ENCODE peak calls at places on chromosomes 5 and 9, in seven cellular contexts. M, J, L, C, E, O and G are unnamed samples. For H3K27me3, the result is how much of the 10 kb centered on the place peaks cover.

GRCh38 chr9:81492710-81493447 is 196.5 kb downstream of the TLE1 start:
- DNase-seq in M (peak), J (no peak), L (no peak), C (peak), E (no peak), O (peak), G (peak)

GRCh38 chr5:149761461-149761860 is 31.4 kb downstream of the PPARGC1B start:
- DNase-seq in M (no peak), J (no peak), L (no peak), C (no peak), E (no peak), O (no peak), G (no peak)

GRCh38 chr5:177290816-177291596 is 12.5 kb downstream of the RAB24 start:
- DNase-seq in M (no peak), J (no peak), L (peak), C (no peak), E (no peak), O (no peak), G (no peak)

GRCh38 chr5:116371935-116372334 is 202.7 kb downstream of the SEMA6A start:
- DNase-seq in M (no peak), J (no peak), L (no peak), C (no peak), E (no peak), O (no peak), G (no peak)

GRCh38 chr5:30879887-30880286 is 313.6 kb upstream of the CDH6 start:
- DNase-seq in M (no peak), J (no peak), L (no peak), C (no peak), E (no peak), O (no peak), G (no peak)

GRCh38 chr5:31361906-31362900 is 168.7 kb downstream of the CDH6 start:
- DNase-seq in M (no peak), J (peak), L (no peak), C (peak), E (no peak), O (no peak), G (peak)

GRCh38 chr5:61631438-61631941 is 299.4 kb downstream of the ZSWIM6 start:
- DNase-seq in M (no peak), J (peak), L (no peak), C (peak), E (no peak), O (no peak), G (peak)

GRCh38 chr5:157965989-157966388 is 107.0 kb upstream of the CLINT1 start:
- DNase-seq in M (no peak), J (peak), L (no peak), C (no peak), E (no peak), O (no peak), G (no peak)

GRCh38 chr9:134408389-134408788 is 82.1 kb downstream of the RXRA start:
- DNase-seq in M (no peak), J (no peak), L (no peak), C (no peak), E (no peak), O (no peak), G (no peak)

GRCh38 chr9:133982971-133983720 is 9.0 kb downstream of the VAV2 start:
- DNase-seq in M (no peak), J (no peak), L (no peak), C (no peak), E (no peak), O (no peak), G (no peak)

GRCh38 chr9:105973811-105974407 is 279.6 kb downstream of the TMEM38B start:
- DNase-seq in M (no peak), J (peak), L (no peak), C (peak), E (no peak), O (no peak), G (peak)

DNA sequence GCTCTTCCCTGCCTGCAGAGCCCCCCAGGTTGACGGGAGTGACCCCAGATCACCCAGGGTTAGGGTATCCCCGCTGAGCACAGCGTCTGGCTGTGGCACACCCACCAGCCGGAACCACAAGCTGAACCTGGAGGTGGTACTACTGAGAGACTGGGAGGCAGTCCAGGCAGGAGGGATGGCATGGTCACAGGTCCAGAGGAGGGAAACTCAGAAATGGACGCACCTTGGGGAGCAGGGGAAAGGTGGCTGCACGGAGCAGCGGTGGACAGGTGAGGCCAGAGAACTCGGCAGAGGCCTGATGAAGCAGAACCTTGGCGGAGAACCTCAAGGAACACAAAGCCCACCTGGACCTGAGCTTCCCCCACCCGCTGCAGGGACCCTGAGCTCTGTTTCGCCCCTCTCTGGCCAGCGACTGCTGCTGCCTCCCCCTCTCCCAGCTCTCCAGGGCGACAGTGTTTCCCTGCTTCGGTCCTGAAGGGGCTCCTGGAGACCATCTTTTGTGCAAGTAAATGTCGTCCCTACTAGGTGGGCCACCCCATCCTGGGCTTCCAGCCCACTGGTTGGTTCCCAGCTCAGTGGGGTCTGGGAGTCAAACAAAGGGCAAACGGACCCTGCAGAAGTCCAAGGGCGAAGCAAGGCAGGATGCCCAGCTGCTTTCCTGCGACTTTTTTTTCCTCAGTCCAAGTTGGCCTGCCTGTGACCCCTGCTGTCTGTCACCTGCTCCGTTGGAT is 845 bp downstream of the ADGRD2 start:
- DNase-seq in M (no peak), J (no peak), L (no peak), C (no peak), E (no peak), O (no peak), G (no peak)
- H3K27me3 ChIP-seq in M (half or more), J (under half), L (under half), C (under half), E (under half), O (under half), G (under half)

GRCh38 chr5:181039471-181039870 is 595 bp upstream of the BTNL9 start:
- DNase-seq in M (no peak), J (no peak), L (no peak), C (no peak), E (no peak), O (no peak), G (no peak)
- H3K4me3 ChIP-seq in M (no peak), J (no peak), L (no peak), C (no peak), E (no peak), O (no peak), G (no peak)

GRCh38 chr5:65624025-65624569 is at the start of gene TRIM23:
- DNase-seq in M (peak), J (peak), L (peak), C (peak), E (peak), O (peak), G (peak)
- H3K27me3 ChIP-seq in M (under half), J (under half), L (under half), C (under half), E (under half), O (under half), G (under half)

DNA sequence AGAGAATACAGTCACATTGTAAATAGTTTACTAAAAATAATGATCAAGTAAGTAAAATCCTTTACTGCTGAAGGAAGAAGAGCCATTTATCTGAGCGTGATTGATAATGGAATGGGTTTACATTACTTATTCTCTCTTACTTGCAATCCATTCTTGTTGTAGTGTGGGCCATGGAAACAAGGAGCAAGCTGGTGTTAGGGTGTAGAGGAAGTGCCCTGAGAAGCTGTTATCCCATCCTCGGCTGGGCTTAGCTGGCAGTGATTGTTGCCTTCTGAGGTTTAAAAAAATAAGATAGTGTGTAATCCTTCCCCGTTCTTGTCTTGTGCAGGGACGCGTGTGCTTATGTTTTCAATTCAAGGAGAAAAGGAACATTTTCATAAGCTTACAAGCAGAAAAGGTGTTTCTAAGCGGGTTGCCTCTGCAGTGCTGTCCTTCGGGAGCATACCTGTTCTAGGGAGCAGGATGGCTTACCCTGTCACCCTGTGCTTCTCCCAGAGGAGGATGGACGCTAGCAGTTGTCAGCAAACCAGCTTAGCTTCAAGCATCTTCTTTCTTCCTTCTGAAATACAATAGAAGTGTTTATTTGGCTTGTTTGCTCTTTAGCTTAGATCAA is 188.3 kb downstream of the ARHGEF28 start:
- DNase-seq in M (no peak), J (no peak), L (no peak), C (no peak), E (no peak), O (no peak), G (no peak)
- H3K4me3 ChIP-seq in M (peak), J (no peak), L (no peak), C (no peak), E (peak), O (no peak), G (no peak)

GRCh38 chr9:136663311-136663679 is 579 bp downstream of the EGFL7 start:
- DNase-seq in M (no peak), J (no peak), L (no peak), C (no peak), E (no peak), O (no peak), G (no peak)

GRCh38 chr9:136662326-136662655 is 425 bp upstream of the EGFL7 start:
- DNase-seq in M (no peak), J (no peak), L (no peak), C (no peak), E (no peak), O (no peak), G (no peak)

GRCh38 chr9:136661641-136662325 is 933 bp upstream of the EGFL7 start:
- DNase-seq in M (no peak), J (no peak), L (no peak), C (no peak), E (no peak), O (no peak), G (no peak)

GRCh38 chr9:136664000-136664798 is 1.5 kb downstream of the EGFL7 start:
- DNase-seq in M (no peak), J (no peak), L (no peak), C (no peak), E (no peak), O (no peak), G (no peak)

GRCh38 chr9:136662656-136663310 is at the start of gene EGFL7:
- DNase-seq in M (no peak), J (no peak), L (no peak), C (no peak), E (peak), O (no peak), G (no peak)
- H3K27me3 ChIP-seq in M (under half), J (under half), L (under half), C (under half), E (under half), O (under half), G (under half)

GRCh38 chr9:97038551-97038908 is 412 bp downstream of the CTSV start:
- DNase-seq in M (no peak), J (no peak), L (no peak), C (no peak), E (no peak), O (no peak), G (no peak)
- H3K4me3 ChIP-seq in M (peak), J (peak), L (peak), C (peak), E (peak), O (peak), G (peak)

DNA sequence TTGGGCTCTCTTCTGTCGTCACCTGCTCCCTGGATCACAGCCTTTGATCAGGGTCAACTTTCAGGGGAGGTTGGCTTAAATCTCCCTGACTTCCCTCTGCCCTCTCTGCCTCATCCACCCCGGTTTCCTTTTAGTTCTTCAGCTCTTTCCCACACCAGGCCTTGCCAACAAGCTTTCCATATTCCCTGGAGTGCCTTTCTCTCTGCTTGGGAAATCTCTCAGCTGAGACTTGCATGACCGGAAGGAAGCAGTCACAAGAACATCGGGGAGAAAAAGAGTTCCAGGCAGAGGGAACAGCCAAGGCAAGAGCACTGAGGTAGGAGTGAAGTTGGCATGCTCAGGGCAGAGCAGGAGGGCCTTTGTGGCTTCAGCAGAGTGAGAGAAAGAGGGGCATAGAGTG is 88.4 kb upstream of the HSPA9 start:
- DNase-seq in M (no peak), J (no peak), L (no peak), C (no peak), E (no peak), O (no peak), G (no peak)
- H3K27me3 ChIP-seq in M (under half), J (under half), L (under half), C (under half), E (under half), O (under half), G (under half)

DNA sequence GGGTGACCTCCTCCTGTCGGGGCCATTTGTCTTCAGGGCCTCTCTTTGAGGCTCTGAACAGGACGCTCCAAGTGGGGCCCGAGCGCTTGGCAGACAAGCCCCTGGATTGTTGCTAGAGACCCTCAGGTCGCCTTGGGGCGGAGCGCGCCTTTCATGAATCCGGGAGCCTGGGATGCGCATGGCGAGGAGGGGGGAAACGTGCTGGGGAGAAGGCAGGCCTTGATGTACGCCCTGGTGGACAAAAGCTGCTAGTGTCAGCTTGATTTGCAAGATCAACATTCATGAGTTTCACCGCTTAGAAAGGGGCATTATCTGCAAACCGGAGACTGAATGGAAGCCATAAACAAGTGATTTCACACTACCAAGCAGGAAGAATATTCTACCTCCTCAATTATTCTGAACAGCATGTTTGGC is 226.3 kb downstream of the SMARCA2 start:
- DNase-seq in M (no peak), J (peak), L (no peak), C (peak), E (peak), O (no peak), G (no peak)
- H3K4me3 ChIP-seq in M (peak), J (peak), L (no peak), C (peak), E (peak), O (peak), G (peak)

GRCh38 chr5:151565971-151566370 is 25.2 kb downstream of the FAT2 start:
- DNase-seq in M (no peak), J (no peak), L (no peak), C (no peak), E (no peak), O (no peak), G (no peak)
- H3K27me3 ChIP-seq in M (under half), J (under half), L (under half), C (under half), E (under half), O (under half), G (under half)

GRCh38 chr5:23027830-23028229 is 174.7 kb upstream of the CDH12 start:
- DNase-seq in M (no peak), J (no peak), L (no peak), C (no peak), E (no peak), O (no peak), G (no peak)
- H3K4me3 ChIP-seq in M (no peak), J (no peak), L (no peak), C (no peak), E (no peak), O (no peak), G (no peak)